ENCODE peak calls at places on chromosome 2, in five cellular contexts. H, S, X, U and E are unnamed samples.

GRCh38 chr2:121635371-121635770 is 13.9 kb downstream of the CLASP1 start:
- DNase-seq in U (no peak), X (no peak), H (no peak), S (peak; percentile 7), E (no peak)

GRCh38 chr2:16404551-16405300 is 260.9 kb downstream of the CYRIA start:
- DNase-seq in U (no peak), H (no peak), S (no peak), X (no peak), E (no peak)

GRCh38 chr2:144152817-144153271 is 367.1 kb downstream of the ZEB2 start:
- DNase-seq in U (no peak), X (no peak), H (no peak), S (peak; percentile 50), E (no peak)

GRCh38 chr2:169683054-169683424 is 11.2 kb downstream of the CFAP210 start:
- DNase-seq in X (no peak), H (no peak), S (no peak), U (no peak), E (no peak)

GRCh38 chr2:237171396-237171795 is 85.7 kb downstream of the COPS8 start:
- DNase-seq in S (peak; percentile 79), H (no peak), U (no peak), X (no peak), E (no peak)

GRCh38 chr2:120453635-120453998 is 107.7 kb downstream of the INHBB start:
- DNase-seq in X (no peak), H (no peak), U (no peak), S (peak; percentile 79), E (no peak)

GRCh38 chr2:71102981-71103681 is 26.9 kb downstream of the MCEE start:
- DNase-seq in X (no peak), H (no peak), U (no peak), S (no peak), E (no peak)

GRCh38 chr2:26764078-26764887 is at the start of gene SLC35F6:
- DNase-seq in U (no peak), S (peak; percentile 92), H (peak; percentile 85), X (peak; percentile 68), E (peak; percentile 93)

GRCh38 chr2:70005752-70006446 is 44.5 kb upstream of the ASPRV1 start:
- DNase-seq in S (no peak), X (no peak), H (no peak), U (no peak), E (no peak)

GRCh38 chr2:163077241-163077640 is 238.7 kb upstream of the KCNH7 start:
- DNase-seq in H (no peak), S (no peak), X (no peak), U (no peak), E (no peak)

GRCh38 chr2:85503611-85504433 is 35.1 kb upstream of the MAT2A start:
- DNase-seq in U (no peak), H (no peak), S (peak; percentile 63), X (no peak), E (no peak)

GRCh38 chr2:238099709-238100048 is 461 bp upstream of the ESPNL start:
- DNase-seq in S (no peak), H (no peak), X (no peak), U (no peak), E (no peak)

GRCh38 chr2:55824554-55825096 is 99.0 kb downstream of the EFEMP1 start:
- DNase-seq in H (no peak), X (no peak), S (no peak), U (no peak), E (no peak)

GRCh38 chr2:181465686-181466375 is 8.6 kb downstream of the ITGA4 start:
- DNase-seq in U (no peak), X (no peak), H (no peak), S (peak; percentile 55), E (no peak)

GRCh38 chr2:100052645-100053044 is 89.7 kb downstream of the AFF3 start:
- DNase-seq in X (no peak), S (no peak), H (no peak), U (no peak), E (no peak)

GRCh38 chr2:55879976-55880375 is 43.6 kb downstream of the EFEMP1 start:
- DNase-seq in S (peak; percentile 37), H (no peak), U (no peak), X (no peak), E (no peak)

GRCh38 chr2:220458051-220458450 is 830.6 kb downstream of the SLC4A3 start:
- DNase-seq in H (no peak), U (no peak), X (no peak), S (no peak), E (no peak)

GRCh38 chr2:238003234-238004032 is 36.6 kb downstream of the UBE2F start:
- DNase-seq in U (no peak), X (no peak), H (no peak), S (no peak), E (no peak)

GRCh38 chr2:195859513-195859912 is 202.5 kb downstream of the SLC39A10 start:
- DNase-seq in U (no peak), X (no peak), H (no peak), S (no peak), E (no peak)

GRCh38 chr2:138000796-138001195 is 36.5 kb downstream of the HNMT start:
- DNase-seq in X (no peak), S (no peak), H (no peak), U (no peak), E (no peak)